ENCODE peak calls at places on chromosomes 7 and 10, in eight cellular contexts. N, T, S, M, G, W, Z and I are unnamed samples.

GRCh38 chr7:46774515-46774914 is 807.4 kb downstream of the TNS3 start:
- DNase-seq in N (no peak), G (no peak), W (no peak), T (no peak), S (no peak), Z (no peak), M (peak; percentile 71), I (no peak)

GRCh38 chr7:149714081-149714909 is 59.1 kb downstream of the ZNF467 start:
- DNase-seq in Z (peak; percentile 95), S (peak; percentile 82), T (peak; percentile 91), N (peak; percentile 91), G (peak; percentile 81), M (peak; percentile 74), W (peak; percentile 75), I (peak; percentile 88)

GRCh38 chr7:301291-302053 is 11.5 kb downstream of the FOXL3 start:
- DNase-seq in Z (peak; percentile 57), N (no peak), T (no peak), W (no peak), M (no peak), G (no peak), S (no peak), I (no peak)

GRCh38 chr10:124059552-124059951 is 33.8 kb downstream of the CHST15 start:
- DNase-seq in M (no peak), Z (no peak), S (no peak), N (no peak), G (no peak), W (no peak), T (no peak), I (no peak)

GRCh38 chr10:68628576-68629127 is 68.5 kb downstream of the TET1 start:
- DNase-seq in G (peak; percentile 42), S (peak; percentile 34), Z (no peak), W (no peak), N (no peak), M (no peak), T (no peak), I (peak; percentile 60)

GRCh38 chr7:133315332-133316040 is 62.6 kb downstream of the EXOC4 start:
- DNase-seq in Z (no peak), N (no peak), W (peak; percentile 82), M (peak; percentile 40), G (peak; percentile 79), S (peak; percentile 75), T (no peak), I (peak; percentile 56)

GRCh38 chr10:113736576-113736975 is 14.9 kb upstream of the PLEKHS1 start:
- DNase-seq in N (no peak), T (no peak), W (peak; percentile 47), S (no peak), G (peak; percentile 80), Z (no peak), M (no peak), I (peak; percentile 42)

GRCh38 chr7:26201261-26202018 is at the start of gene CBX3:
- DNase-seq in M (no peak), S (peak; percentile 70), G (peak; percentile 71), N (peak; percentile 76), W (peak; percentile 63), T (peak; percentile 96), Z (peak; percentile 94), I (peak; percentile 76)

GRCh38 chr7:121624922-121625321 is 228.8 kb upstream of the FAM3C start:
- DNase-seq in S (no peak), M (peak; percentile 69), N (no peak), W (peak; percentile 57), T (no peak), G (peak; percentile 43), Z (no peak), I (peak; percentile 41)

GRCh38 chr10:72285972-72286521 is 12.3 kb downstream of the DDIT4 start:
- DNase-seq in S (no peak), N (no peak), W (no peak), G (no peak), Z (no peak), M (no peak), T (no peak), I (peak; percentile 72)

GRCh38 chr10:103713676-103714075 is 141.7 kb downstream of the SH3PXD2A start:
- DNase-seq in G (no peak), M (no peak), T (no peak), W (no peak), N (no peak), Z (no peak), S (no peak), I (no peak)

GRCh38 chr7:50393547-50394252 is 56.5 kb downstream of the FIGNL1 start:
- DNase-seq in G (no peak), Z (no peak), M (no peak), S (no peak), T (no peak), N (no peak), W (no peak), I (no peak)

GRCh38 chr7:64687249-64687648 is 21.3 kb downstream of the ZNF107 start:
- DNase-seq in N (no peak), M (no peak), G (no peak), Z (no peak), W (no peak), T (no peak), S (no peak), I (no peak)

GRCh38 chr10:117675516-117675915 is 133.0 kb downstream of the EMX2 start:
- DNase-seq in M (no peak), N (no peak), S (no peak), W (no peak), Z (no peak), G (no peak), T (no peak), I (no peak)

GRCh38 chr10:43375401-43376020 is 4.1 kb downstream of the FXYD4 start:
- DNase-seq in Z (peak; percentile 72), W (no peak), N (no peak), T (no peak), G (no peak), M (no peak), S (no peak), I (no peak)

GRCh38 chr7:130922206-130923112 is 188.5 kb upstream of the KLF14 start:
- DNase-seq in M (no peak), T (no peak), S (no peak), Z (no peak), W (no peak), G (peak; percentile 58), N (no peak), I (no peak)

GRCh38 chr10:35613597-35614226 is 8.6 kb downstream of the GJD4 start:
- DNase-seq in N (peak; percentile 43), Z (no peak), W (peak; percentile 72), G (peak; percentile 32), S (peak; percentile 55), T (no peak), M (peak; percentile 40), I (peak; percentile 76)

GRCh38 chr7:40401406-40401805 is 266.6 kb downstream of the SUGCT start:
- DNase-seq in M (peak; percentile 31), N (no peak), G (peak; percentile 25), S (no peak), T (no peak), W (no peak), Z (no peak), I (no peak)

GRCh38 chr10:117360016-117360415 is 15.2 kb downstream of the PDZD8 start:
- DNase-seq in S (peak; percentile 47), G (peak; percentile 51), Z (no peak), M (no peak), T (no peak), W (no peak), N (peak; percentile 62), I (no peak)

GRCh38 chr10:5528989-5529701 is 4.4 kb downstream of the CALML3 start:
- DNase-seq in N (no peak), G (no peak), W (no peak), M (no peak), S (no peak), T (no peak), Z (peak; percentile 51), I (no peak)

DNA sequence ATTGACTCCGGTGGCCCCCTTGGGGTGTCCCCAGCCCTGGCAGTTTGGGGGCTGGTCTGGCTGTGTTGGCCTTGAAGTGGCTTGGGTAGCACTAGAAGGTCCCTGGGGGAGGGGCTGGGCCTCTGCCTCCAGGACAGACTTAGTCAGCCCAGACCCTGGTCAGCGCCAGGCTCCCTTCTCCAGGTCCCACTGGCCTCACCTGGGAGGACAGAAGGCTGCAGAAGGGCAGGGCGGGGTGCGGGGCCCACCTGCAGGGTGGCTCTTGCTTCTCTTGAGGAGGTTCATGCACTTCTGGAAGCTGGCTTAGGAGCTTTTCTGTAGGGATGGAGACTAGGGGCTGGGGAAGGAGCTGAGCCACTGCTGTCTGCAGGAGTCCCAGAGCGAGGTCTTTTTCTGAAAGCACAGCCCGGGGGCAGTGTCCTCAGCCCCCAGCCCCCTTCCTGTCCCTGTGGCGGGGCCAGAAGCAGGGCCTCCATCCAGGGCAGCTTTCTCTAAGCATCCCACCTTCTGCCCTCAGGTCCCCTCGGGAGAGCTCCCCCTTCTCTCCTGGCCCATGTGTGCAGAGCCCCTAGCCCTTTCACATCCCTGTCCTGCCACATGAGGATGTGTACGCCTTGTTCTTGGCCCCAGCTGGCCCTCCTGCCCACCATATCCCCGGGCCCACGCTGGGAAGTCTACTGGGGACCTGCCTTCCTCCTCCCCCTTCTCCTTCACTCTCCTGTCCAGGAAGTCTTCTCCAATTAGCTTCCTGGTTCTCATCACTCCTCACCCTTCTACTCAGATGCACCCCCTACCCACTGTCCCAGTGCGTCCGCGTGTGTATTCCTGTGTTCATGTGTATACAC is 11.0 kb downstream of the TBATA start:
- DNase-seq in M (no peak), W (no peak), G (no peak), Z (no peak), T (no peak), N (no peak), S (no peak), I (no peak)
- H3K4me3 ChIP-seq in M (no peak overlapping the region), W (no peak overlapping the region), G (no peak overlapping the region), Z (no peak overlapping the region), T (no peak overlapping the region), N (no peak overlapping the region), S (no peak overlapping the region), I (no peak overlapping the region)

DNA sequence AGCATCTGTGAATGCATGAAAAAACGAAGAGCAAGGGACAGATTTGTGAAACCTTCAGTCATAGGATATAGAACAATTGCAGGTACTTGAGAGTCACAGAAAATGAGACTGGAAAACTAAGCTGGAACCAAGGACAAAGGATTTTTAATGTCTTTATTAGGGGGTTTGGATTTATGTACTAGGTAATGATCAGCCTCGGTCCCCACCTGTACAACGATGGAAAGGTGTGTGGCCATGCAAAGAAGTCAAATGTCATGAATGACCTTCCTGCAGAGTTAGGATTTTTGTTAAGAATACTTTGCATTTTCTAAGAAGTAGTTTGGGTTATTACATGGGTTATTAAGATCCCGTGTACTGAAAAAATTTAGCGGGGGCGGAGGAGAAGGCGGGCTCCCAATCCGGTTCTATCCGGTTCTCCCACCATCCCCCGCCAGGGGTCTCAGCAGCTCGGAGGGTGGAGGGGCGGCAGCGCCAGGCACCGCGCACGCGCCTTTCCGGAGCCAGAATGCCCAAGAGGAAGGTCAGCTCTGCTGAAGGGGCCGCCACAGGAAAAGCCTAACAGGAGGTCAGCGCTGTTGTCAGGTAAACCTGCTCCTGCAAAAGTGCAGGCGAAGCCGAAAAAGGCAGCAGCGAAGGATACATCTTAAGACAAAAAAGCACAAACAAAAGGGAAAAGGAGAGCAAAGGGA is 327.5 kb upstream of the PLXDC2 start:
- DNase-seq in W (peak; percentile 25), M (peak; percentile 14), T (no peak), G (peak; percentile 26), N (peak; percentile 4), S (no peak), Z (peak; percentile 69), I (peak; percentile 41)
- TF ChIP-seq CTCF in W (peak; percentile 12), M (no peak), T (no peak), G (no peak), N (peak; percentile 3), S (no peak), Z (no peak), I (peak; percentile 35)

GRCh38 chr7:55427279-55427788 is 62.2 kb downstream of the LANCL2 start:
- DNase-seq in Z (no peak), N (no peak), M (no peak), W (no peak), S (peak; percentile 19), G (peak; percentile 70), T (no peak), I (no peak)
- H3K4me3 ChIP-seq in Z (no peak overlapping the region), N (no peak overlapping the region), M (no peak overlapping the region), W (no peak overlapping the region), S (no peak overlapping the region), G (no peak overlapping the region), T (no peak overlapping the region), I (no peak overlapping the region)

GRCh38 chr10:58334817-58335305 is at the start of gene UBE2D1:
- DNase-seq in T (peak; percentile 88), S (peak; percentile 56), W (peak; percentile 66), G (peak; percentile 73), M (peak; percentile 54), Z (peak; percentile 97), N (peak; percentile 87), I (peak; percentile 72)
- TF ChIP-seq CTCF in T (no peak), S (peak; percentile 2), W (peak; percentile 18), G (peak; percentile 3), M (no peak), Z (peak; percentile 12), N (no peak), I (peak; percentile 8)